ENCODE peak calls at places on chromosomes 11 and 22, in seven cellular contexts. One of them, this sample, is unnamed. For H3K27me3 and H3K4me1, the result is how much of the 10 kb centered on the place peaks cover.

GRCh38 chr11:79471071-79471470 is 30.2 kb upstream of the TENM4 start:
- DNase-seq in K562: no peak
- DNase-seq in tibial nerve: no peak
- DNase-seq in suprapubic skin: no peak
- DNase-seq in upper lobe of left lung: no peak
- DNase-seq in sigmoid colon: no peak
- DNase-seq in transverse colon: no peak
- DNase-seq in this sample: no peak

GRCh38 chr22:30868663-30869385 is 99.8 kb downstream of the MORC2 start:
- DNase-seq in K562: no peak
- DNase-seq in tibial nerve: no peak
- DNase-seq in suprapubic skin: peak
- DNase-seq in upper lobe of left lung: no peak
- DNase-seq in sigmoid colon: peak
- DNase-seq in transverse colon: peak
- DNase-seq in this sample: no peak

GRCh38 chr11:79438631-79439429 is 2.0 kb downstream of the TENM4 start:
- DNase-seq in K562: no peak
- DNase-seq in tibial nerve: peak
- DNase-seq in suprapubic skin: peak
- DNase-seq in upper lobe of left lung: no peak
- DNase-seq in sigmoid colon: peak
- DNase-seq in transverse colon: peak
- DNase-seq in this sample: no peak

GRCh38 chr11:131109256-131109655 is 193.0 kb upstream of the SNX19 start:
- DNase-seq in K562: no peak
- DNase-seq in tibial nerve: no peak
- DNase-seq in suprapubic skin: no peak
- DNase-seq in upper lobe of left lung: no peak
- DNase-seq in sigmoid colon: no peak
- DNase-seq in transverse colon: no peak
- DNase-seq in this sample: no peak

GRCh38 chr22:38872831-38873248 is 824 bp upstream of the CBX6 start:
- DNase-seq in K562: peak
- DNase-seq in tibial nerve: no peak
- DNase-seq in suprapubic skin: peak
- DNase-seq in upper lobe of left lung: peak
- DNase-seq in sigmoid colon: peak
- DNase-seq in transverse colon: peak
- DNase-seq in this sample: peak

GRCh38 chr22:50186789-50187523 is 1.2 kb downstream of the TRABD start:
- DNase-seq in K562: no peak
- DNase-seq in tibial nerve: no peak
- DNase-seq in suprapubic skin: no peak
- DNase-seq in upper lobe of left lung: no peak
- DNase-seq in sigmoid colon: no peak
- DNase-seq in transverse colon: peak
- DNase-seq in this sample: peak

GRCh38 chr11:133228406-133229330 is 303.6 kb downstream of the OPCML start:
- DNase-seq in K562: no peak
- DNase-seq in tibial nerve: no peak
- DNase-seq in suprapubic skin: no peak
- DNase-seq in upper lobe of left lung: no peak
- DNase-seq in sigmoid colon: no peak
- DNase-seq in transverse colon: peak
- DNase-seq in this sample: peak

GRCh38 chr11:62146476-62147200 is 22.8 kb downstream of the INCENP start:
- DNase-seq in K562: no peak
- DNase-seq in tibial nerve: no peak
- DNase-seq in suprapubic skin: peak
- DNase-seq in upper lobe of left lung: no peak
- DNase-seq in sigmoid colon: no peak
- DNase-seq in transverse colon: no peak
- DNase-seq in this sample: peak

GRCh38 chr11:117218133-117218915 is 13.5 kb downstream of the PCSK7 start:
- DNase-seq in K562: no peak
- DNase-seq in tibial nerve: no peak
- DNase-seq in suprapubic skin: peak
- DNase-seq in upper lobe of left lung: no peak
- DNase-seq in sigmoid colon: peak
- DNase-seq in transverse colon: peak
- DNase-seq in this sample: no peak

GRCh38 chr22:47294222-47294532 is 531.7 kb downstream of the TBC1D22A start:
- DNase-seq in K562: no peak
- DNase-seq in tibial nerve: no peak
- DNase-seq in suprapubic skin: no peak
- DNase-seq in upper lobe of left lung: no peak
- DNase-seq in sigmoid colon: peak
- DNase-seq in transverse colon: no peak
- DNase-seq in this sample: peak

DNA sequence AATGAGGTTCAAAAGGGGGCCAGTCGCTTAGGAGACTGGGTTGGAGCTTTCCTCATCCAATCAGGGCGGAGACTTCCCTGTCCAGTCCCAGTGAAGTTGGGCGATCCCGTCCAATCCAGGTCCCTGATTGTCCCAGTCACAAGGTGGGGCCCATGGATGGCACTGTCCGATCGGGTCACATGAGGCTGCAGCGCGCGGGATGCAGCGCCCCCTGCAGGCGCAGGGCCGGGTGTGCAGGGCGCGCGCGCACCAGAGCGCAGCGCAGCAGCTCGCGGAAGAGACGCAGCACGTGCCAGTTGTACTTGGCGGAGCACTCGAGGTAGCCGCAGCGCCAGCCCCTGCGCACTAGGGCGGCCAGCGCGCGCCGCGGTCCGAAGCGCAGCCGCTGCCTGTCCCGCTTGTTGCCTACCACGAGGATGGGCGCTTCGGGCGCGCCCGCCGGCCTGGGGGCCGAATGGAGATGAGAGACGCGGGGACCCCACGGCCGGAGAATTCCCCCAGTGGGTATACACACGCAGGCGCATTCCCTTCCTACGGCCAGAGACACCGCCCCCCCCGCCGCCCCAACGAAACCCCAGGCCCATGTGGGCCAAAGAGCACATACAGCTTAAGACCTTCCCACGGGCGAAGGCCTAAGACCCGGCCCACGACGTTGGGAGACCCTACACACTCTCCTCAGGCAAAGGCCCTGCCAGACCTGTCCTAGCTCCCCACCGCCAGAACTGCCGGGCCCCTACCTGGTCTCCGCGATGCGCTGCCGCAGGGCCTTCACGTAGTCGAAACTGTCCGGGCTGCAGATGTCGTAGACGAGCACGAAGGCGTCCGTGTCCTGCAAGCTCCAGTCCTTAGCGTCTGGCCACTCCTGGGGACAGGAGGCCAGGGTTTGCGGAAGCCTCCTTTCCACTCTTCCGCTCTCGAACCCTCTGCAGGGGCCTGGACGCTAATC is 2.1 kb downstream of the RASL10A start:
- DNase-seq in K562: no peak
- DNase-seq in tibial nerve: no peak
- DNase-seq in suprapubic skin: peak
- DNase-seq in upper lobe of left lung: no peak
- DNase-seq in sigmoid colon: peak
- DNase-seq in transverse colon: peak
- DNase-seq in this sample: no peak
- H3K27me3 ChIP-seq in K562: under half
- H3K27me3 ChIP-seq in tibial nerve: under half
- H3K27me3 ChIP-seq in suprapubic skin: under half
- H3K27me3 ChIP-seq in upper lobe of left lung: under half
- H3K27me3 ChIP-seq in sigmoid colon: under half
- H3K27me3 ChIP-seq in transverse colon: under half
- H3K27me3 ChIP-seq in this sample: under half

DNA sequence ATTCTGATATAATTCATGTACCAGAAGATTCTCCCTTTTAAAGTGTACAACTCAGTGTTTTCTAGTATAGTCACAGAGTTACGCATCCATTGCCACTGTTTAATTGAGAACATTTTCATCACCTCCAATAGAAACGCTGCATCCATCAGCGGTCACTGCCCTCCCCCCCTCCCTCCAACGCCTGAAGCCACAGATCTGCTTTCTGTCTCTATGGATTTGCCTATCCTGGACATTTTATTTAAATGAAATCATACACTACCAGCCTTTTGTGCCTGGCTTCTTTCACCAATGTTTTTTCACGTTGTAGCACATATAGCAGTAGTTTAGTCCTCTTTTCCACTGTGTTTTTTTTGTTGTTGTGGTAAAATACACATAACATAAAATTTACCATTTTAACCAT is 22.8 kb downstream of the TCP11L1 start:
- DNase-seq in K562: no peak
- DNase-seq in tibial nerve: no peak
- DNase-seq in suprapubic skin: no peak
- DNase-seq in upper lobe of left lung: no peak
- DNase-seq in sigmoid colon: no peak
- DNase-seq in transverse colon: no peak
- DNase-seq in this sample: no peak
- H3K4me1 ChIP-seq in K562: under half
- H3K4me1 ChIP-seq in tibial nerve: under half
- H3K4me1 ChIP-seq in suprapubic skin: half or more
- H3K4me1 ChIP-seq in upper lobe of left lung: under half
- H3K4me1 ChIP-seq in sigmoid colon: half or more
- H3K4me1 ChIP-seq in transverse colon: under half
- H3K4me1 ChIP-seq in this sample: under half

GRCh38 chr22:39900306-39901227 is at the start of gene GRAP2:
- DNase-seq in K562: peak
- DNase-seq in tibial nerve: no peak
- DNase-seq in suprapubic skin: no peak
- DNase-seq in upper lobe of left lung: no peak
- DNase-seq in sigmoid colon: no peak
- DNase-seq in transverse colon: peak
- DNase-seq in this sample: no peak
- TF ChIP-seq EP300 in K562: no peak
- TF ChIP-seq EP300 in tibial nerve: no peak
- TF ChIP-seq EP300 in suprapubic skin: no peak
- TF ChIP-seq EP300 in upper lobe of left lung: no peak
- TF ChIP-seq EP300 in sigmoid colon: no peak
- TF ChIP-seq EP300 in transverse colon: no peak
- TF ChIP-seq EP300 in this sample: no peak

GRCh38 chr22:45903355-45904149 is 73.4 kb downstream of the WNT7B start:
- DNase-seq in K562: no peak
- DNase-seq in tibial nerve: no peak
- DNase-seq in suprapubic skin: no peak
- DNase-seq in upper lobe of left lung: peak
- DNase-seq in sigmoid colon: no peak
- DNase-seq in transverse colon: no peak
- DNase-seq in this sample: no peak
- H3K27me3 ChIP-seq in K562: half or more
- H3K27me3 ChIP-seq in tibial nerve: under half
- H3K27me3 ChIP-seq in suprapubic skin: under half
- H3K27me3 ChIP-seq in upper lobe of left lung: under half
- H3K27me3 ChIP-seq in sigmoid colon: under half
- H3K27me3 ChIP-seq in transverse colon: under half
- H3K27me3 ChIP-seq in this sample: under half